ENCODE peak calls at places on chromosomes 1 and 21, in ten cellular contexts. Z is iPS DF 6.9, D is stomach, L is astrocyte of the spinal cord, X is A549, T is dorsolateral prefrontal cortex, A is AG09309, V is HL-60, S is lung, J is body of pancreas. E is an unnamed sample.

GRCh38 chr1:244239261-244239770 is 188.2 kb downstream of the ZBTB18 start:
- DNase-seq in J (no peak), X (no peak), Z (no peak), T (no peak), V (no peak), A (no peak), S (no peak), L (peak), D (no peak), E (no peak)

GRCh38 chr1:59113876-59114457 is 182.9 kb upstream of the FGGY start:
- DNase-seq in S (no peak), T (no peak), D (no peak), J (no peak), X (no peak), V (no peak), A (no peak), L (no peak), Z (no peak), E (no peak)

GRCh38 chr21:39180429-39181019 is 2.7 kb downstream of the PSMG1 start:
- DNase-seq in A (no peak), X (peak), T (no peak), L (no peak), V (no peak), J (no peak), Z (no peak), D (no peak), S (no peak), E (no peak)

GRCh38 chr1:221735976-221736375 is 5.9 kb downstream of the DUSP10 start:
- DNase-seq in X (no peak), J (no peak), Z (no peak), V (no peak), S (no peak), L (no peak), T (no peak), D (no peak), A (no peak), E (no peak)

GRCh38 chr1:186659946-186660472 is 20.2 kb downstream of the PTGS2 start:
- DNase-seq in J (no peak), S (no peak), A (no peak), X (no peak), Z (no peak), L (no peak), D (no peak), V (peak), T (no peak), E (no peak)

GRCh38 chr1:32650157-32650751 is at the start of gene ZBTB8OS:
- DNase-seq in L (peak), X (peak), V (peak), Z (peak), J (peak), D (peak), S (peak), T (peak), A (peak), E (peak)

GRCh38 chr1:37741130-37741529 is 23.8 kb downstream of the EPHA10 start:
- DNase-seq in A (peak), J (no peak), L (no peak), D (no peak), T (no peak), S (no peak), X (peak), V (no peak), Z (no peak), E (no peak)

GRCh38 chr21:28337319-28337718 is 655.4 kb downstream of the LTN1 start:
- DNase-seq in Z (no peak), A (peak), D (no peak), J (no peak), X (peak), L (peak), V (no peak), S (no peak), T (no peak), E (no peak)

GRCh38 chr1:193754732-193755427 is 568.5 kb upstream of the B3GALT2 start:
- DNase-seq in Z (peak), V (no peak), J (no peak), S (no peak), A (no peak), D (no peak), L (no peak), X (peak), T (no peak), E (peak)

GRCh38 chr21:42358261-42358660 is 7.5 kb upstream of the TFF2 start:
- DNase-seq in V (no peak), J (no peak), Z (no peak), L (no peak), S (no peak), A (no peak), D (no peak), X (no peak), T (no peak), E (no peak)

GRCh38 chr21:32949701-32950100 is 76.0 kb upstream of the OLIG2 start:
- DNase-seq in Z (no peak), J (no peak), V (no peak), A (no peak), L (no peak), S (no peak), D (no peak), X (no peak), T (no peak), E (no peak)

GRCh38 chr1:161910516-161911077 is 113.1 kb downstream of the OLFML2B start:
- DNase-seq in V (no peak), J (no peak), D (no peak), S (no peak), X (no peak), A (no peak), L (peak), T (no peak), Z (no peak), E (no peak)

GRCh38 chr1:76786232-76786631 is 81.0 kb upstream of the ST6GALNAC5 start:
- DNase-seq in A (no peak), S (no peak), T (no peak), V (no peak), D (no peak), Z (no peak), X (no peak), J (no peak), L (no peak), E (no peak)

GRCh38 chr1:5500541-5500940 is 491.7 kb downstream of the NPHP4 start:
- DNase-seq in Z (no peak), T (no peak), V (no peak), S (no peak), A (no peak), L (no peak), J (no peak), D (no peak), X (no peak), E (no peak)

GRCh38 chr1:34870395-34870794 is 10.8 kb upstream of the SMIM12 start:
- DNase-seq in D (no peak), A (no peak), S (no peak), Z (no peak), V (no peak), J (no peak), L (no peak), X (no peak), T (peak), E (peak)

GRCh38 chr1:12152106-12152891 is 14.5 kb upstream of the TNFRSF1B start:
- DNase-seq in Z (no peak), V (peak), L (no peak), T (no peak), J (no peak), A (no peak), X (no peak), D (no peak), S (no peak), E (no peak)

GRCh38 chr1:27774654-27775053 is 1.6 kb downstream of the STX12 start:
- DNase-seq in T (no peak), X (no peak), L (no peak), V (no peak), A (no peak), S (no peak), D (no peak), Z (no peak), J (no peak), E (no peak)
- H3K4me3 ChIP-seq in T (peak), X (peak), L (no peak), V (no peak), A (no peak), S (no peak), D (peak), Z (no peak), J (no peak), E (no peak)

GRCh38 chr1:41515131-41515678 is 30.7 kb upstream of the EDN2 start:
- DNase-seq in X (no peak), L (no peak), T (peak), Z (no peak), S (peak), A (no peak), D (peak), V (no peak), J (no peak), E (peak)

GRCh38 chr1:41514381-41514780 is 29.9 kb upstream of the EDN2 start:
- DNase-seq in V (no peak), A (no peak), X (no peak), T (no peak), S (peak), J (no peak), Z (no peak), L (no peak), D (peak), E (no peak)

GRCh38 chr1:41517039-41517438 is 32.6 kb upstream of the EDN2 start:
- DNase-seq in T (no peak), J (peak), A (no peak), V (no peak), Z (no peak), L (no peak), S (no peak), D (no peak), X (no peak), E (no peak)

GRCh38 chr1:41515778-41516167 is 31.3 kb upstream of the EDN2 start:
- DNase-seq in T (no peak), V (no peak), L (no peak), J (no peak), S (no peak), X (no peak), Z (no peak), A (no peak), D (no peak), E (no peak)

DNA sequence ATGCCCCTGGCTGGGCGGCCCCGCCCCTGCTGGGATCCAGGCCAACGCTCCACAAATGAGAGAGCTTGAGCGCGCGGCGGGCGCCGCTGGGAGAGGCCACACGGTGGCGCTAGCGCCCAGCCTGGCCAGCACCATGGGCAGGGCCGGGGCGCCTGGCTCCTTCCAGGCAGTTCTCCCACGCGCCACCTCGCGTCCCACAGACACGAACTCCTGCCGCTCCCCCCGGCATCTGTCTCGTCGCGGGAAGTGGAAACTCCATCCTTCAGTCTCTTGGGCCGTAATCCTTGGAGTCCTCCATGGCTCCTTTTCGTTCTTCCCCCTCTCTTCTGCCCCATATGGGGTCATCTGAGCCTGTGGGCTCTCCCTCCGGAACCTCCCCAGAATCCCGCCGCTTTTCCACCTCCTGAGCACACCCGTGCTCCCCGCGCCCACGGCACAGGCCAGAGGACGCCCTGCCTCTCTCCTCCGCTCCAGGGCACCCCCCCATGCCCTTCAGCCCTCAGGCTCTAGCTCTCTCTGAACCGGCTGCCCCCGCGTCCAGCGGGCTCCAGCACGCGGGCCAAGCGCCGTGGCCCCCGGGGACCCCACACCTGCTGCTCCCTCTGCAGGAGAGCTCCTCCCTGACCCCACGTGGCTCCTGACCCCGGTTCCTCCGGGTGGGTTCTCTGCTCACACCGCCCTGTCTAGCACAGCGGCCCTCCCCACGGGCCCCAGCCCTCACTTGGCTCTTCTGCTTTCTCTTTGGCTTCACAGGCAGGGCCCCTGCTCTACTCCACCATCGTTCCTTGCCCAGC is 31.9 kb upstream of the EDN2 start:
- DNase-seq in T (peak), X (peak), Z (no peak), J (peak), L (peak), D (peak), S (peak), V (peak), A (peak), E (peak)
- H3K4me3 ChIP-seq in T (peak), X (peak), Z (peak), J (no peak), L (peak), D (peak), S (no peak), V (peak), A (peak), E (peak)

DNA sequence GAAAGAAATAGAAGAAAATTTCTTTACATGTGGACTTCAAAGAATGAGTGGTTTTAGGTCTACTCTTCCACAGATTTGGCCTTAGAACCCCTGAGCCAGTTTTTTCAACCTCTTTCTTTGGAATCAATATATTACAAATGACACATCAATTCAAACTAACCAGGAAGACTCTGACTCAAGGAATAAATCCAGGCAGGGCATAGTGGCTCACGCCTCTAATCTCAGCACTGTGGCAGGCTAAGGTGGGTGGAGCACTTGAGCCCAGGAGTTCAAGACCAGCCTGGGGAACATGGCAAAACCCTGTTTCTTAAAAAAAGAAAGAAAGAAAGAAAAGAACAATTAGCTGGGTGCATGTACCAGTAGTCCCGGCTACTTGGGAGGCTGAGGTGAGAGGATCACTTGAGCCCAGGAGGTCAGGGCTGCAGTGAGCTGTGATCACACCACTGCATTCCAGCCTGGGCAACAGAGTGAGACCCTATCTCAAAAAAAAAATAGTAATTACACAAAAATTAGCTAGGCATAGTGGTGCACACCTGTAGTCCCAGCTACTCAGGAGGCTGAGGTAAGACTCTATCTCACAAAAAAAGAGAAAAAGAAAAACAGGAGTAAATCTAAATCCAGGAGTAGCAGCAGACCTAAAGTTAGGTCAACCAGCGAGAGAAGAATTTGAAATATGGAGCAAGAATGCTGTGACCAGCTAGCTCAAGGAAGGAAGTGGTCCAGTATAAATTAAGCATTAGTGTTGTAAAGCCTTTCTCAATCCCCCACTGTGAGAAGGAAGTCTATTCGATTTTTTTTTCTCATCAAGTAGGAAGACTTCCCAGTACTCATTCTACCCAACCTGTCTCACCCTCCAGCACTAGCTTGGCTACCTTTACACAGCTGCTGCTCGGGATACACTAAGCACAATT is 1.9 kb downstream of the SORT1 start:
- DNase-seq in J (no peak), T (no peak), D (no peak), X (peak), L (peak), Z (no peak), V (peak), S (no peak), A (no peak), E (no peak)
- H3K4me3 ChIP-seq in J (no peak), T (peak), D (peak), X (no peak), L (peak), Z (no peak), V (no peak), S (peak), A (no peak), E (no peak)

GRCh38 chr1:1399187-1399869 is at the start of gene CCNL2:
- DNase-seq in D (peak), S (peak), Z (peak), X (peak), T (peak), J (peak), V (peak), A (peak), L (peak), E (peak)
- H3K4me3 ChIP-seq in D (peak), S (peak), Z (peak), X (peak), T (peak), J (peak), V (peak), A (peak), L (peak), E (peak)

GRCh38 chr21:44530903-44531605 is 8.9 kb downstream of the KRTAP10-1 start:
- DNase-seq in Z (no peak), X (no peak), D (no peak), S (no peak), T (peak), L (no peak), V (no peak), A (no peak), J (no peak), E (peak)
- H3K4me3 ChIP-seq in Z (no peak), X (no peak), D (no peak), S (no peak), T (no peak), L (no peak), V (no peak), A (no peak), J (no peak), E (no peak)

GRCh38 chr1:234701737-234702341 is 91.9 kb upstream of the IRF2BP2 start:
- DNase-seq in Z (no peak), V (no peak), L (no peak), S (no peak), X (no peak), T (no peak), J (no peak), A (no peak), D (no peak), E (no peak)

GRCh38 chr1:234697741-234698140 is 87.8 kb upstream of the IRF2BP2 start:
- DNase-seq in S (no peak), L (no peak), T (no peak), D (no peak), A (no peak), J (no peak), Z (no peak), V (no peak), X (no peak), E (no peak)

GRCh38 chr1:234702342-234703000 is 92.5 kb upstream of the IRF2BP2 start:
- DNase-seq in A (no peak), J (no peak), L (no peak), X (no peak), S (no peak), Z (no peak), V (no peak), D (no peak), T (no peak), E (no peak)

GRCh38 chr1:234698624-234699023 is 88.6 kb upstream of the IRF2BP2 start:
- DNase-seq in A (no peak), X (no peak), S (no peak), D (no peak), V (no peak), L (no peak), J (no peak), T (no peak), Z (no peak), E (no peak)

DNA sequence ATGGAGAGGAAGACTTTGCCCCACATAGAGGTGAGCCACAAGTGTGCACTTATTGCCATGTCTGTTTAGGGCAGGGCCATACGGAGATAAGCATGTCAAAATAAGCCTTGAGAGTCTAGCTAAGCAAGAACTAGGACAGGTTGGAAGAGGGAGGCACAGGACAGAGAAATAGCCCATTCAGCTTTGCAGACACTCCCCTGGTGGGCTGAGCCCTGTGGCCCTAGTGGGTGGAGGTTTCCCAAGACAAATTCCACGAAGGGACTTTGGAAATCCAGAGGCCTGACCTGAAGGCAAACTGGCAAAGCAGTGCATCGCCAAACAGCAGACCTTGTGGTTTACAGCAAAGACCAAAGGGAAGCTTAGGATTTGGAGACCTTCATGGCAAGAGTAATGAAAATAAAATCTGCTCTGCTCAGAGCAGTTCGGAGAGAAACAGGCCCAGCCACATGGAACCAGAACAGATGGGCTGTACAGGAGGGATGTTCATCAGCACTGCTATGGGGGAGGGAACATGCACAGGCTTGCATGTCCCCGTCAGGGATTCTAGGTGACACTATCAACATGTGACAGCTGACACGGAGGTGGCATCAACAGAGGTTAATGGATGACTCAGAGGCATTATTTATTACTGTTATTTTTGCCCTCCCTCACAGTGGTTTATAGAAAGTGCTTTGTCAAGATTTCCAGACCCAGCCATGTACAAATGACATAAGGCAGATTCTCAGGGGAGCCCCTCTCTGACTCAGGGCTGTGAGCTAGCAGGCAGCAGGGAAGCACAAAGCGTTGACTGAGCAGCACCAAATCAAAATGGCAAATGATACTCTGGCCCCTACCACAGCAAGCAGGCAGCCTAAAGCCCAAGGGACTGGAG is 90.1 kb upstream of the IRF2BP2 start:
- DNase-seq in Z (no peak), L (peak), J (no peak), V (no peak), T (no peak), X (no peak), S (no peak), D (no peak), A (no peak), E (no peak)
- H3K4me3 ChIP-seq in Z (no peak), L (no peak), J (no peak), V (no peak), T (no peak), X (no peak), S (no peak), D (no peak), A (no peak), E (no peak)

GRCh38 chr21:37564341-37564923 is 197.9 kb downstream of the DYRK1A start:
- DNase-seq in A (peak), L (peak), J (peak), V (peak), Z (no peak), T (peak), X (peak), S (peak), D (peak), E (peak)

GRCh38 chr21:37563641-37564340 is 197.2 kb downstream of the DYRK1A start:
- DNase-seq in V (peak), L (peak), Z (peak), S (peak), A (peak), X (peak), J (peak), T (peak), D (peak), E (peak)

GRCh38 chr21:37562920-37563640 is 196.5 kb downstream of the DYRK1A start:
- DNase-seq in J (peak), L (no peak), T (no peak), S (no peak), D (no peak), V (no peak), Z (no peak), A (no peak), X (no peak), E (no peak)

GRCh38 chr21:37565530-37566223 is 199.1 kb downstream of the DYRK1A start:
- DNase-seq in J (no peak), Z (no peak), L (peak), V (no peak), T (no peak), S (no peak), A (no peak), X (peak), D (no peak), E (no peak)

DNA sequence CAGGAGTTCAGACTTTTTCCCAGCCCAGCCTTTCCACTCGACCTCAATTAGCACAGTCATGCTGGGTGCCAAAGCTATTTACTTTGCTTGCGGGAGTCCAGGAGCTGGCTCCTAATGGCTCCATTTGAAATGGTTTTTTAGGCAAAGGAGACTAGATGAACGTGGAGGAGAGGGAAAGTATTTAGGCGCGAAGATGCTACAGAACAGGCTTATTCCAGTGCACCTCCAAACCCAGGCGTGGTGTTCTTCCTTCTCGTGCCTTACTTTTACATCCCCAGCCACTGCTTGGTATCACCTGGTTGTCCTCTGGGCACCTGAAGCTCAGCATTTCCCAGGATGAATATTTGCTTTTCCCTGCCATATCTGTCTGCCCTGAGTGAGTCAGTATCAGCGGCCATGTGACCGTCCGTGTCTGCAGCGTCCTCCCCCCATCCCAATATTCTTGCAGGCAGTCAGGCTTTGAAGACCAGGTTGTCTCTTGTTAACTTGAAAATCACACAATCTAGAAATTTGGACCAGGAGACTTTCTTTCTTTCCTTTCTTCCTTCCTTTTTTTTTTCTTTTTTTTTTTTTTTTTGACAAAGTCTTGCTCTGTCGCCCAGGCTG is 198.5 kb downstream of the DYRK1A start:
- DNase-seq in A (no peak), T (no peak), X (peak), S (no peak), Z (no peak), L (peak), V (no peak), J (no peak), D (no peak), E (no peak)
- H3K4me3 ChIP-seq in A (peak), T (peak), X (peak), S (no peak), Z (no peak), L (peak), V (no peak), J (no peak), D (peak), E (no peak)